ENCODE peak calls at places on chromosomes 3 and 15, in four cellular contexts. P is heart right ventricle, U is tibial artery, W is coronary artery. L is an unnamed sample.

GRCh38 chr3:172156309-172156998 is 117.1 kb downstream of the FNDC3B start:
- DNase-seq in P (no peak), U (no peak), W (no peak), L (no peak)

GRCh38 chr3:24359645-24360462 is 134.8 kb downstream of the THRB start:
- DNase-seq in P (no peak), U (no peak), W (no peak), L (no peak)

GRCh38 chr3:159854500-159855124 is 134.0 kb upstream of the IL12A start:
- DNase-seq in P (no peak), U (no peak), W (no peak), L (no peak)

GRCh38 chr3:71838406-71838805 is 53.5 kb upstream of the PROK2 start:
- DNase-seq in P (no peak), U (no peak), W (no peak), L (no peak)

GRCh38 chr15:96693515-96693914 is 363.0 kb downstream of the NR2F2 start:
- DNase-seq in P (no peak), U (no peak), W (no peak), L (no peak)

GRCh38 chr15:96321422-96322391 is 8.8 kb upstream of the NR2F2 start:
- DNase-seq in P (no peak), U (peak), W (peak), L (no peak)

GRCh38 chr3:186966406-186966805 is 36.1 kb downstream of the ST6GAL1 start:
- DNase-seq in P (no peak), U (no peak), W (peak), L (no peak)

GRCh38 chr3:109224333-109224732 is 87.8 kb downstream of the C3orf85 start:
- DNase-seq in P (no peak), U (no peak), W (no peak), L (no peak)

GRCh38 chr3:37015631-37016030 is 22.3 kb downstream of the MLH1 start:
- DNase-seq in P (no peak), U (no peak), W (no peak), L (no peak)

GRCh38 chr3:196012941-196013471 is 68.9 kb downstream of the TFRC start:
- DNase-seq in P (no peak), U (no peak), W (no peak), L (no peak)

GRCh38 chr3:188926141-188926540 is 245.6 kb upstream of the TPRG1 start:
- DNase-seq in P (no peak), U (no peak), W (no peak), L (no peak)

GRCh38 chr15:91200101-91200754 is 100.2 kb downstream of the SV2B start:
- DNase-seq in P (no peak), U (no peak), W (no peak), L (no peak)

GRCh38 chr15:100723323-100723801 is 121.0 kb downstream of the ASB7 start:
- DNase-seq in P (no peak), U (no peak), W (no peak), L (no peak)

GRCh38 chr3:40523781-40524180 is 979 bp upstream of the ZNF621 start:
- DNase-seq in P (no peak), U (no peak), W (no peak), L (no peak)

GRCh38 chr3:113151475-113152031 is 59.8 kb upstream of the BOC start:
- DNase-seq in P (no peak), U (peak), W (no peak), L (no peak)

GRCh38 chr3:13648744-13649096 is 99.8 kb downstream of the FBLN2 start:
- DNase-seq in P (no peak), U (no peak), W (no peak), L (no peak)

GRCh38 chr3:93904568-93904967 is 69.1 kb downstream of the PROS1 start:
- DNase-seq in P (no peak), U (no peak), W (no peak), L (no peak)

GRCh38 chr15:27958911-27959598 is 140.1 kb downstream of the OCA2 start:
- DNase-seq in P (no peak), U (no peak), W (no peak), L (no peak)

GRCh38 chr3:195020921-195021320 is 250.0 kb downstream of the XXYLT1 start:
- DNase-seq in P (no peak), U (no peak), W (no peak), L (no peak)

GRCh38 chr3:133476971-133477375 is 77.1 kb downstream of the BFSP2 start:
- DNase-seq in P (no peak), U (no peak), W (no peak), L (no peak)

GRCh38 chr3:158495503-158495902 is 75.5 kb upstream of the MLF1 start:
- DNase-seq in P (no peak), U (no peak), W (no peak), L (no peak)

GRCh38 chr15:56774356-56774755 is 41.0 kb upstream of the ZNF280D start:
- DNase-seq in P (no peak), U (no peak), W (no peak), L (no peak)

GRCh38 chr3:141275032-141275422 is 43.4 kb downstream of the PXYLP1 start:
- DNase-seq in P (no peak), U (no peak), W (no peak), L (no peak)

GRCh38 chr3:114411292-114411691 is 117.5 kb downstream of the TIGIT start:
- DNase-seq in P (no peak), U (no peak), W (no peak), L (no peak)

GRCh38 chr15:55654541-55654940 is 66.4 kb upstream of the PYGO1 start:
- DNase-seq in P (no peak), U (no peak), W (no peak), L (no peak)

GRCh38 chr3:195131149-195131548 is 139.8 kb downstream of the XXYLT1 start:
- DNase-seq in P (no peak), U (no peak), W (no peak), L (no peak)

GRCh38 chr15:78365931-78366330 is 25.8 kb downstream of the CRABP1 start:
- DNase-seq in P (peak), U (no peak), W (no peak), L (no peak)

GRCh38 chr3:10772230-10773161 is 43.5 kb upstream of the SLC6A11 start:
- DNase-seq in P (no peak), U (no peak), W (peak), L (no peak)

GRCh38 chr15:48974865-48975264 is 11.1 kb upstream of the SHC4 start:
- DNase-seq in P (no peak), U (no peak), W (no peak), L (no peak)

GRCh38 chr15:48096813-48097212 is 24.0 kb upstream of the SLC24A5 start:
- DNase-seq in P (no peak), U (no peak), W (no peak), L (peak)

GRCh38 chr3:197426161-197426566 is 127.8 kb upstream of the DLG1 start:
- DNase-seq in P (no peak), U (no peak), W (no peak), L (no peak)

GRCh38 chr3:197427013-197427412 is 128.6 kb upstream of the DLG1 start:
- DNase-seq in P (no peak), U (no peak), W (no peak), L (no peak)

GRCh38 chr3:197428961-197429360 is 126.8 kb downstream of the BDH1 start:
- DNase-seq in P (no peak), U (no peak), W (no peak), L (no peak)

GRCh38 chr3:197430502-197430901 is 125.3 kb downstream of the BDH1 start:
- DNase-seq in P (no peak), U (no peak), W (no peak), L (no peak)

DNA sequence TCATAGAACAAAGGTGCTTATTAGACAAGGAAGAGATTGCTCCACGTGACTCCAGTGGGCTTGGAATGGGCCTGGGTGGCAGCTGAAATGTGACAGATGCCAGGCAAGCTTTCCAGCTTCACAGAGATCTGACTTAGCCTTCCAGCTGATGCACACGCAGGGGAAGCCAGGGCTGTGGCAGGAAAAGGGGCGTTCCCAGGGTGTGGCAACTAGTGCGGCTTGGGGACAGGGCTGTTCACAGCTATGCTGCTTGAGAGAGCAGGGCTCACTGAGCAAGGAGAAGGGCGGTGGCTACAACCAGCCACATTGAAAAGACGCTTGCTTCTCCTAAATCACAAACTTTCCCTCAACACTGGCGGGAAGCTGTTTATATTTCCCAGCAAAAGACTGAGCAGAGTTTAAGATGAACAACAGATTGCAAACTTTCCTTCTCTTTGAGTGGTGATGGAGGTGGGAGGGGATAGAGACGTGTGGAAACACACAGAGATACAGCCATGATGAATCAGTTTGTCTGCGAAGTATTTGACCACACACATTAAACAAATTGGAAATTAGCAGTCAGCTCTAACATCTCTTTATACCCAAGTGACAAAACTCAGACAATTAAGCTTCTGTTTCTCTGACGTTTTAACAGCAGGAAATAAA is 127.5 kb downstream of the BDH1 start:
- DNase-seq in P (peak), U (no peak), W (no peak), L (no peak)
- H3K27ac ChIP-seq in P (no peak), U (no peak), W (no peak), L (no peak)

GRCh38 chr3:8492744-8493511 is 8.7 kb upstream of the LMCD1 start:
- DNase-seq in P (no peak), U (no peak), W (no peak), L (no peak)
- H3K27ac ChIP-seq in P (no peak), U (no peak), W (no peak), L (no peak)

DNA sequence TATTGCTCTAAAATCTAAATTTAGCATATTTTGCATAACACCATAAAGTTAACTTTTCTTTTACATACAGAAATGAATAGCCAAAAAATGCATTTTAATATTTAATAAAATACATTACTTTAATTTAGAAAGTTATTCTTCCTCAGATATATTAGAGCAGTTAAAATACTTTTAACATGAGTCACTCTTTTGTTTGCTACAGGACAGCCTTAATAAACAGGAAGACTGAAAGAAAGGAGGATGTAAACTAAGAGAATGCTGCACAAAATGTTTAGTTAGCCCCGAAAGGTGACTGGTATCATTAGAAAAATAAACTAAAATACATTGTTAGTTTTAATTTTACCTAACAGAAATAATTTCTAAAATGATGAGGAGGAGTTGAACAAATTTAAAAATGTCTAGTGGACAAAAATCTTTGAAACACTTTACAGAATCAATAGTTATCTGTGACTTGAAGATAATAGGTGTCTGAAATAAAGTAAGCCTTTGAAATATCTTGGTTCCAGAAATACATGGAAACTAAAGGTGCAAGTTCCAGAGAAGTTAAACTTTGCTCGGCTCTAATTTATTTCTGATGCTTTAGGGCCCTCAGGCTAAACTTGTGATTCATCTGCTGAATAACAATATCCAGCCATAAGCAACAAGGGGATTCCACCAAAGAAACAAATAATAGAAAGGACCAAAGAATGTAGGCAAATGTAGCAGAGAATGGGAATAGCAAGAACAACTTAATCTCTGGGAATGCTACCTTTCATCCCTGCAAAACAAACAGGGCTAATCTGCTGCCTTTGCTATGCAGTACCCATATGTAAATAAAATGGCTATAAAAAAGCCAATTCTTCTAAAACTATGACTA is 138.3 kb upstream of the UBP1 start:
- DNase-seq in P (no peak), U (no peak), W (no peak), L (no peak)
- H3K27ac ChIP-seq in P (no peak), U (no peak), W (no peak), L (no peak)

GRCh38 chr15:72220678-72221077 is 10.3 kb downstream of the PKM start:
- DNase-seq in P (no peak), U (no peak), W (no peak), L (no peak)
- H3K27ac ChIP-seq in P (peak), U (no peak), W (no peak), L (no peak)

L was measured in caudate nucleus.